ENCODE peak calls at places on chromosomes 11 and 22, in four cellular contexts. O is A549, T is NB4, Q is HepG2. F is an unnamed sample.

GRCh38 chr11:103035656-103036434 is 56.1 kb downstream of the DCUN1D5 start:
- DNase-seq in Q (peak), O (peak), T (peak), F (peak)

GRCh38 chr11:26947379-26947844 is 46.5 kb upstream of the FIBIN start:
- DNase-seq in Q (no peak), O (no peak), T (no peak), F (no peak)

GRCh38 chr22:41408665-41409064 is 26.9 kb downstream of the TEF start:
- DNase-seq in T (no peak), O (no peak), Q (no peak), F (no peak)

GRCh38 chr11:104106136-104106754 is 57.7 kb downstream of the PDGFD start:
- DNase-seq in T (no peak), O (no peak), Q (no peak), F (no peak)

GRCh38 chr11:27754035-27755017 is 54.1 kb upstream of the BDNF start:
- DNase-seq in O (no peak), Q (no peak), T (peak), F (peak)

GRCh38 chr11:83971063-83971462 is 684.9 kb upstream of the CCDC90B start:
- DNase-seq in T (no peak), Q (no peak), O (no peak), F (no peak)

GRCh38 chr11:69734367-69734766 is 30.5 kb upstream of the FGF19 start:
- DNase-seq in O (no peak), T (no peak), Q (no peak), F (no peak)

GRCh38 chr11:66142370-66143263 is 72.5 kb downstream of the PACS1 start:
- DNase-seq in Q (peak), T (peak), O (peak), F (no peak)

GRCh38 chr11:78916759-78917158 is 342.1 kb upstream of the NARS2 start:
- DNase-seq in Q (no peak), T (no peak), O (no peak), F (no peak)

GRCh38 chr11:18066626-18067025 is 20.6 kb upstream of the TPH1 start:
- DNase-seq in O (no peak), T (peak), Q (no peak), F (no peak)

GRCh38 chr11:119420631-119421030 is 2.3 kb downstream of the THY1 start:
- DNase-seq in Q (no peak), O (no peak), T (no peak), F (no peak)

GRCh38 chr22:40414838-40415505 is 44.6 kb downstream of the SGSM3 start:
- DNase-seq in T (no peak), O (no peak), Q (no peak), F (no peak)

GRCh38 chr11:128905345-128906184 is 14.4 kb downstream of the KCNJ5 start:
- DNase-seq in T (peak), O (peak), Q (no peak), F (no peak)

GRCh38 chr11:66178871-66179270 is 89.6 kb upstream of the RAB1B start:
- DNase-seq in T (no peak), O (no peak), Q (no peak), F (no peak)

GRCh38 chr22:16917144-16918003 is 90.6 kb downstream of the GAB4 start:
- DNase-seq in T (peak), Q (peak), O (peak), F (peak)

GRCh38 chr22:26822300-26822699 is 164.9 kb downstream of the MIAT start:
- DNase-seq in Q (no peak), O (no peak), T (no peak), F (no peak)

GRCh38 chr11:9861860-9862725 is 198.2 kb downstream of the SWAP70 start:
- DNase-seq in T (peak), Q (peak), O (peak), F (peak)

GRCh38 chr11:73866586-73866996 is 10.1 kb downstream of the COA4 start:
- DNase-seq in T (no peak), Q (peak), O (peak), F (peak)

GRCh38 chr11:68142441-68143309 is 21.5 kb upstream of the CHKA start:
- DNase-seq in Q (no peak), T (no peak), O (no peak), F (no peak)

GRCh38 chr11:23755769-23756168 is 741.1 kb upstream of the LUZP2 start:
- DNase-seq in O (no peak), Q (no peak), T (no peak), F (no peak)

GRCh38 chr11:27678242-27678641 is 22.0 kb downstream of the BDNF start:
- DNase-seq in T (no peak), O (no peak), Q (no peak), F (no peak)

GRCh38 chr11:124174001-124174400 is 9.1 kb upstream of the OR10D3 start:
- DNase-seq in O (peak), T (peak), Q (peak), F (peak)

GRCh38 chr22:42947211-42947990 is 67.5 kb downstream of the PACSIN2 start:
- DNase-seq in T (peak), Q (peak), O (peak), F (peak)

GRCh38 chr11:60838132-60838531 is 3.8 kb upstream of the CCDC86 start:
- DNase-seq in O (no peak), Q (peak), T (no peak), F (no peak)

GRCh38 chr22:29146101-29146560 is 59.6 kb upstream of the EMID1 start:
- DNase-seq in Q (no peak), T (no peak), O (no peak), F (no peak)

GRCh38 chr11:17745032-17745772 is 10.6 kb downstream of the KCNC1 start:
- DNase-seq in Q (no peak), T (no peak), O (no peak), F (no peak)

GRCh38 chr22:48247829-48248228 is 1485.4 kb downstream of the TBC1D22A start:
- DNase-seq in T (no peak), Q (no peak), O (no peak), F (no peak)

GRCh38 chr22:35191412-35191811 is 65.9 kb upstream of the HMGXB4 start:
- DNase-seq in Q (peak), T (no peak), O (no peak), F (peak)

GRCh38 chr22:50210378-50211139 is 9.7 kb downstream of the SELENOO start:
- DNase-seq in Q (no peak), T (no peak), O (no peak), F (no peak)

GRCh38 chr22:31695423-31695822 is 33.4 kb upstream of the PISD start:
- DNase-seq in O (no peak), T (peak), Q (no peak), F (no peak)

GRCh38 chr11:24043842-24044241 is 453.0 kb upstream of the LUZP2 start:
- DNase-seq in Q (no peak), O (no peak), T (no peak), F (no peak)

DNA sequence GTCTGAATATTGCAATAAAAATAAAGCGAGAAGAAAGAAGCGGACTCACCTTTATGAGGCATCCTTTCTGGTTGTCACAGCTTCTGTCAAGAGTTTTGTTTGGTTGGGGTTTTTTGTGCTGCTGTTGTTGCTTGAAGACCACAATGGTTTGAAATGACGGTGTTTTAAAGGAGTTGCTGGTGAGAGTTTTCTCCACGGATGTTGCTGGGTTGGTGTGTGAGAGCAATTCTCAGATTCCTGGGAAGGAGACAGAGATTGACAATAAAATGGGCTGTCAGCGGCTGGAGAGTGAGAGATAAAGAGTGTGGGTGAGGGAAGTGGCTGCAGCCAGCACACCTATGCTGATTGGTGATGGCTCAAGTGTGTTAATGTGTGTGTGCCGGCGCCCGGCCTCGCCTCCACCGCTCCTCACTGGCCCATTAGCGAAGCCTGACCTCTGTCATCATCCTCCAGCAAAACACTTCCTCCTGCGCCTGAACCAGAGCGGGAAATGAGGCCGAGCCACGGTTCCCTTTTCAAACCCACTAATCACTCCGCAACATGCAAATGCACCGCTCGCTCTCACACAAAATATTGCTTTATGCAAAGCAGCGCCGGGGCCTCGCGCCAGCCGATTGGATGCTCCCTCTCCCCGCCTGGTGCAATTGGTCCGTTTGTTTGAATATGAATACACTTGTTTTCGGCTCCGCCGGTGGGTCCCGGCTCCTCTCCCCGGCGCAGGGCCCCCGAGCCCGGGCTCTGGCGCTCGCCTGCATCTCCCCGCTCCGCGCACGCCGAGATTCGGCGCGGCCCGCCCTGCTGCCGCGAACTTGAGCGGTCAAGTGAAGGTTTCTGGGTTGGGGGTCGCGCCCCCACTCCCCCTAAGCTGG is at the start of gene PAX6:
- DNase-seq in T (peak), Q (peak), O (peak), F (peak)
- TF ChIP-seq MAX in T (peak), Q (no peak), O (peak), F (no peak)

DNA sequence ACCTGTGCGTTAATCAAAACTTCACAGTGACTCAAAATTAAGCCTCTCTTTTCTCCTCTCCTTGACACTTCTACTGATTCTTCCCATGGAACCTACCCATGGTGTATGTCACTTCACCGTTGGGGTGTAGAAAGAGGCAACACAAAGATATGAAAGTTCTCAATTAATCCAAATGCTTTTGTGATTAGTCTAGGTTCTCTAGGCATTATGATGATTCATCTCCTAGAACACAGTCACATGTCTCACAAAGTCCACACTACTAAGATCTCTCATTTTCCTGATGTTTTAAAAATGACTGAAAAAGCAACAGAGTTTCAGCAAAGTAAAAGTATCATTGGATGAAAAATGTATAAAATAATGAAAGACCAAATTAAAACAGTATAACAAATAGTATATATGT is 13.7 kb upstream of the SCGB2A2 start:
- DNase-seq in Q (no peak), T (no peak), O (no peak), F (no peak)
- TF ChIP-seq MAX in Q (no peak), T (no peak), O (no peak), F (no peak)

GRCh38 chr22:37244922-37245722 is 1.1 kb upstream of the RAC2 start:
- DNase-seq in Q (no peak), O (no peak), T (peak), F (no peak)

GRCh38 chr22:37245740-37246139 is 1.7 kb upstream of the RAC2 start:
- DNase-seq in O (no peak), Q (no peak), T (no peak), F (no peak)

GRCh38 chr22:37243402-37244113 is 511 bp downstream of the RAC2 start:
- DNase-seq in T (peak), O (no peak), Q (no peak), F (no peak)

GRCh38 chr22:37242395-37242918 is 1.6 kb downstream of the RAC2 start:
- DNase-seq in T (peak), O (no peak), Q (no peak), F (peak)

DNA sequence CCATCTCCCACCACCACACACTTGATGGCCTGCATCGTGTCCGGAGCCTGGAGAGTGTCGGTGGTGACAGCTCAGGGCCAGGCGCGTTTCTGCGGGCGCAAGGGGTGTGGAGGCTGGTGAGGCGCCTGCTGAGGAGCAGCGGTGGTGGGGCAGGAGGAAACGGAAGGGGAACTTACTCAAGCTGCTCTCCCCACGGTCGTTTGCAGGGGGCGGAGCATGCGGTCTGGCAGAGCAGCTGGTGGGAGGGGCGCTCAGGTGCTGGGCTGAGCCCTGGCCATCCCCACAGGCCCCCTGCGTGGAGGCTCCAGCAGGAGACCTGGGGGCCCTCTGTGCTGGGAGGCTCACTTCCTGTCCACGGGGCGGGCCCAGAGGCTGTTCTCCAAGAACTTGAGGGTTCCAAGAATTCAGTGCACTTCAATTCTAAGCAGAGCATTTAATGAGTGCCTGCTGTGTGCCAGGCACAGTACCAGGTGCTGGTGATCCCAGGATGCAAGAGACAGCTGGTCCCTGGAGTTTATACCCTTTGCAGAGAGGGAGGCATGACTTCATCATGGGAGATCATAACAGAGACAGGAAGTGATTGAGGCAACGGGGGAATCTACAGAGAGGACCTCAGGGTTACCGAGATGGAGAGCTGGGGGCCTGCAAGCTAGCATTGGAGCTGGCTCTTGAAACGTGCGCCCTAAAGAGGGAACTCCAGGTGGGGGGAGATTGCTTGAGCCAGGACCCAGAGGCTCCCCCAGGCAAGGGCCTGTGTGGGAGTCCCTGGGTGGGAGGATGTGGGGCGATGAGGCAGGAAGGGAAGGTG is at the start of gene RAC2:
- DNase-seq in O (no peak), Q (no peak), T (peak), F (peak)
- TF ChIP-seq MAX in O (no peak), Q (no peak), T (peak), F (no peak)

GRCh38 chr22:20014526-20015186 is 2.0 kb downstream of the ARVCF start:
- DNase-seq in O (no peak), Q (no peak), T (no peak), F (no peak)

GRCh38 chr22:20011993-20012740 is 4.5 kb downstream of the ARVCF start:
- DNase-seq in Q (no peak), O (no peak), T (no peak), F (no peak)

GRCh38 chr22:20012741-20013331 is 3.8 kb downstream of the ARVCF start:
- DNase-seq in Q (no peak), T (no peak), O (no peak), F (no peak)

GRCh38 chr22:20015187-20015625 is 1.4 kb downstream of the ARVCF start:
- DNase-seq in T (no peak), Q (no peak), O (no peak), F (no peak)

GRCh38 chr22:20013382-20013871 is 3.2 kb downstream of the ARVCF start:
- DNase-seq in O (no peak), T (peak), Q (peak), F (peak)
- TF ChIP-seq MAX in O (no peak), T (no peak), Q (no peak), F (no peak)

GRCh38 chr22:20558534-20558933 is 51.1 kb downstream of the MED15 start:
- DNase-seq in O (no peak), T (no peak), Q (no peak), F (no peak)
- TF ChIP-seq MAX in O (no peak), T (no peak), Q (no peak), F (no peak)

DNA sequence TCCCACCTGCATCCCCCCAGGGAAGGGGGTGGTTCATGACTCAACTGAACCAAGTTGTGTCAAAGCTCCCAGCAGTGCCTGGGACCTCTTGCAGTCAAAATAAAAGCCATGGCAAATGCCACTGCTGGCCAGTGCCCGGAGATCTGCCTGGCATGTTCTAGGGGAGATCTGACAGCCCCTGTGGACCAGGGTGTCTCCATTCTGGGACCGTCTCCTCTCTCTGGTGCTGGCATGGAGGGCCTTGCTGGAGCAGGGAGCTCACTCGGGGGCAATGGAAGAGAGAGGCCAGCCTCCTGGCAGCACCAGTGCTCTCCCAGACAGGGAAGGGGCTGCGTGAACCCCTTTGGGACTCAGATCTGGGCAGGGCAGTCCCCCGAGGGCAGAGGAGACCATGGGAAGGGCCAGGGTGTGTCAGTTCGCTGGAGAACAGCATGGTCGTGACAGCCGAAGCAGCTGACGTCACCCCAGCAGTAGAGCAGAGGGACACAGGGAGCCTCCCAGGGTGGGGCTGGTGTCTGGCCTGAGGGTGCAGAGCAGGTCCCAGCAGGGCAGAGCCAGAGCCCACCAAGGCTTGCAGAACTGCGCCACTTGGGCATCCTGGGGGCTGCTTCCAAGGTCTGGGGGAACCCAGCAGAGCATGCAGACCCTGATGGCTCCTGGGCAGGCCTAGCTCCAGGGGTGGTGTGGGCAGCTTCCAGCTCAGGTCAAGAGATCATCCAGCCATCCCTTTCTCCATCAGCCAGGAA is 70.9 kb upstream of the KCNQ1OT1 start:
- DNase-seq in T (no peak), O (no peak), Q (no peak), F (no peak)
- TF ChIP-seq MAX in T (no peak), O (no peak), Q (no peak), F (no peak)

DNA sequence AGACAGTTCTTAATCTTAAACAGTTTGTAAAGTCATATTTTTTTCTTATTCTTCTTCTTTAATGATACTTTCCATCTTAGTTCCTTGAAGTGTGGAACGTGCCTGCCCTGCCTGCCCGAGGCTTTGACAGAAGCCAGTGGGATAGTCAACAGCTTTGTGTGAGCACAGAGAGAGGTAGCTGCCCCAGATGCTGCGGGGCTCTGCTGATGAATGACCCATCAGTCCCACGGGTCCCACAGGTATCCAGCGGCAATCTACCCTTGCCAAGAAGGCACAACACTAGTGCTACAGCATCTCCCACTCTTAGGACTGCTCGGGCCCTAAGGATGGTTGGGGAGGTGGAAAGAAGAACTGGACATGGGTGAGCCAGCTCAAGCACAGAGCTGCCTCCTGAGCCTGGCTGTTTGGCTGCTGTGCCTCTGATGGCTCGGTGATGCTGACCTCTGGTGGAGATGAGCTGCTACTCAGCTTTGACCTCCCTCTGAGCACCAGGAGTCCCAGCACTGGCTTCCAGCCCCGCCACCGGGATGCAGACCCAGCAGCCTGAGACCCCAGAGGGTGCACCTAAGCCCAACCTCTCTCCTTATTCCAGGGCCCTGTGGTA is 11.8 kb upstream of the APLNR start:
- DNase-seq in O (peak), T (peak), Q (peak), F (peak)
- TF ChIP-seq MAX in O (no peak), T (no peak), Q (no peak), F (no peak)

GRCh38 chr22:45516923-45517675 is 14.4 kb downstream of the FBLN1 start:
- DNase-seq in T (no peak), Q (no peak), O (no peak), F (no peak)
- TF ChIP-seq MAX in T (no peak), Q (no peak), O (no peak), F (no peak)

GRCh38 chr11:94793822-94794221 is 25.7 kb downstream of the AMOTL1 start:
- DNase-seq in Q (no peak), T (no peak), O (no peak), F (no peak)

GRCh38 chr11:94793002-94793401 is 24.8 kb downstream of the AMOTL1 start:
- DNase-seq in O (no peak), Q (no peak), T (no peak), F (peak)

GRCh38 chr11:94795799-94796580 is 27.8 kb downstream of the AMOTL1 start:
- DNase-seq in O (no peak), T (no peak), Q (no peak), F (no peak)

GRCh38 chr11:94792453-94792852 is 24.3 kb downstream of the AMOTL1 start:
- DNase-seq in T (no peak), O (no peak), Q (no peak), F (peak)

GRCh38 chr11:94794287-94795168 is 26.4 kb downstream of the AMOTL1 start:
- DNase-seq in O (no peak), Q (no peak), T (peak), F (peak)
- TF ChIP-seq MAX in O (no peak), Q (no peak), T (peak), F (no peak)